ENCODE peak calls at places on chromosomes 13 and 19, in seven cellular contexts. Q is H1, U is K562, L is GM12878, N is HCT116, E is SK-N-SH, C is HepG2. S is an unnamed sample.

GRCh38 chr13:112587359-112587766 is 590 bp downstream of the TUBGCP3 start:
- DNase-seq in Q (peak), E (peak), N (peak), C (peak), L (no peak), U (peak), S (peak)

GRCh38 chr19:34996978-34997640 is 3.0 kb upstream of the GRAMD1A start:
- DNase-seq in Q (no peak), N (no peak), E (no peak), U (no peak), C (peak), L (no peak), S (no peak)

GRCh38 chr13:110913322-110913721 is 1.5 kb downstream of the ANKRD10 start:
- DNase-seq in Q (no peak), E (no peak), L (no peak), U (no peak), C (peak), N (no peak), S (no peak)

GRCh38 chr13:112457081-112457480 is 80.9 kb downstream of the SPACA7 start:
- DNase-seq in C (no peak), Q (no peak), N (no peak), L (no peak), E (no peak), U (no peak), S (no peak)

GRCh38 chr19:33905937-33906577 is 109.4 kb downstream of the KCTD15 start:
- DNase-seq in L (no peak), C (no peak), E (peak), N (no peak), Q (peak), U (peak), S (peak)

GRCh38 chr13:44238011-44238421 is 135.6 kb upstream of the SERP2 start:
- DNase-seq in L (no peak), C (no peak), N (no peak), U (no peak), E (peak), Q (no peak), S (no peak)

GRCh38 chr13:23610966-23611486 is 40.8 kb downstream of the TNFRSF19 start:
- DNase-seq in N (no peak), Q (no peak), L (no peak), E (no peak), C (no peak), U (no peak), S (no peak)

GRCh38 chr19:13459351-13459750 is 46.9 kb downstream of the CACNA1A start:
- DNase-seq in E (no peak), Q (peak), N (no peak), L (no peak), U (no peak), C (no peak), S (no peak)

GRCh38 chr13:19984430-19985218 is 26.1 kb downstream of the ZMYM2 start:
- DNase-seq in Q (no peak), C (peak), E (peak), L (peak), U (no peak), N (peak), S (peak)

GRCh38 chr13:98954313-98954712 is 23.6 kb downstream of the DOCK9 start:
- DNase-seq in C (no peak), N (no peak), Q (peak), U (no peak), L (no peak), E (no peak), S (no peak)

GRCh38 chr19:1855828-1856255 is 7.5 kb downstream of the KLF16 start:
- DNase-seq in E (no peak), L (no peak), Q (no peak), U (no peak), C (no peak), N (no peak), S (no peak)

GRCh38 chr19:18704054-18704453 is 20.6 kb downstream of the CRTC1 start:
- DNase-seq in E (no peak), U (no peak), C (no peak), N (no peak), Q (no peak), L (no peak), S (no peak)

GRCh38 chr19:55537741-55538111 is 793 bp upstream of the SBK2 start:
- DNase-seq in L (no peak), Q (no peak), U (peak), N (no peak), E (no peak), C (no peak), S (no peak)

GRCh38 chr13:36865265-36865664 is 46.2 kb downstream of the RFXAP start:
- DNase-seq in L (no peak), N (no peak), U (no peak), E (no peak), Q (no peak), C (no peak), S (no peak)

GRCh38 chr19:13020002-13020414 is 24.7 kb downstream of the NFIX start:
- DNase-seq in C (no peak), N (no peak), Q (peak), E (no peak), L (no peak), U (no peak), S (no peak)

GRCh38 chr13:71880753-71881541 is 13.9 kb upstream of the DACH1 start:
- DNase-seq in Q (no peak), U (no peak), C (no peak), E (no peak), L (no peak), N (no peak), S (no peak)

GRCh38 chr13:110109140-110109783 is 197.7 kb downstream of the COL4A1 start:
- DNase-seq in L (no peak), N (no peak), E (no peak), U (no peak), Q (no peak), C (no peak), S (no peak)

GRCh38 chr13:74647211-74647610 is 513.0 kb upstream of the KLF12 start:
- DNase-seq in Q (no peak), C (no peak), E (no peak), N (no peak), L (no peak), U (no peak), S (no peak)

GRCh38 chr13:99702687-99703319 is 201.5 kb downstream of the TM9SF2 start:
- DNase-seq in U (no peak), C (no peak), L (no peak), E (no peak), N (no peak), Q (no peak), S (no peak)

GRCh38 chr19:56076413-56076998 is 44.6 kb downstream of the ZNF787 start:
- DNase-seq in E (peak), U (peak), L (no peak), C (peak), N (peak), Q (peak), S (peak)

GRCh38 chr19:17103177-17103576 is 27.6 kb downstream of the MYO9B start:
- DNase-seq in U (peak), Q (peak), C (peak), L (no peak), E (peak), N (peak), S (peak)

GRCh38 chr13:74047925-74048324 is 86.3 kb downstream of the KLF12 start:
- DNase-seq in U (no peak), Q (no peak), L (no peak), E (no peak), N (peak), C (no peak), S (no peak)

GRCh38 chr19:17757125-17757524 is 5.8 kb downstream of the FCHO1 start:
- DNase-seq in U (no peak), L (no peak), Q (no peak), C (no peak), E (peak), N (no peak), S (no peak)

GRCh38 chr19:6611441-6611852 is 20.5 kb upstream of the CD70 start:
- DNase-seq in U (no peak), E (no peak), Q (no peak), N (no peak), L (no peak), C (no peak), S (no peak)

GRCh38 chr19:13102416-13102665 is 317 bp downstream of the LYL1 start:
- DNase-seq in N (no peak), C (no peak), L (no peak), U (no peak), Q (no peak), E (no peak), S (no peak)

GRCh38 chr19:10812902-10813404 is 23.1 kb downstream of the TMED1 start:
- DNase-seq in E (no peak), N (no peak), U (peak), C (no peak), Q (no peak), L (no peak), S (no peak)

GRCh38 chr19:48741222-48741999 is 1.0 kb upstream of the RASIP1 start:
- DNase-seq in E (peak), C (no peak), U (peak), N (no peak), Q (peak), L (no peak), S (no peak)

GRCh38 chr13:112972867-112973576 is 4.0 kb downstream of the MCF2L start:
- DNase-seq in N (no peak), L (no peak), E (no peak), Q (no peak), U (no peak), C (no peak), S (no peak)

GRCh38 chr19:49014123-49014869 is 2.6 kb downstream of the LHB start:
- DNase-seq in U (no peak), N (no peak), E (no peak), C (no peak), Q (no peak), L (no peak), S (no peak)

GRCh38 chr13:102679449-102680132 is 15.3 kb downstream of the METTL21C start:
- DNase-seq in Q (no peak), U (no peak), E (no peak), C (no peak), L (no peak), N (no peak), S (no peak)
- TF ChIP-seq JUND in Q (no peak), U (no peak), E (no peak), C (no peak), L (no peak), N (no peak), S (no peak)

GRCh38 chr19:50829801-50830200 is 3.6 kb downstream of the KLK15 start:
- DNase-seq in U (no peak), Q (no peak), L (no peak), N (no peak), E (peak), C (no peak), S (no peak)
- TF ChIP-seq JUND in U (no peak), Q (no peak), L (no peak), N (no peak), E (no peak), C (no peak), S (no peak)

GRCh38 chr19:29944415-29945012 is 2.5 kb downstream of the URI1 start:
- DNase-seq in C (no peak), Q (no peak), U (no peak), L (no peak), N (no peak), E (no peak), S (no peak)
- TF ChIP-seq JUND in C (no peak), Q (no peak), U (no peak), L (no peak), N (no peak), E (no peak), S (no peak)

GRCh38 chr13:100875392-100876043 is 200.9 kb upstream of the TMTC4 start:
- DNase-seq in N (no peak), E (no peak), Q (no peak), L (peak), U (no peak), C (no peak), S (no peak)
- TF ChIP-seq JUND in N (no peak), E (peak), Q (no peak), L (no peak), U (no peak), C (no peak), S (no peak)

GRCh38 chr13:38490657-38491056 is 141.0 kb downstream of the UFM1 start:
- DNase-seq in N (no peak), C (no peak), Q (no peak), E (no peak), U (no peak), L (no peak), S (no peak)
- TF ChIP-seq JUND in N (no peak), C (no peak), Q (no peak), E (no peak), U (no peak), L (no peak), S (no peak)

DNA sequence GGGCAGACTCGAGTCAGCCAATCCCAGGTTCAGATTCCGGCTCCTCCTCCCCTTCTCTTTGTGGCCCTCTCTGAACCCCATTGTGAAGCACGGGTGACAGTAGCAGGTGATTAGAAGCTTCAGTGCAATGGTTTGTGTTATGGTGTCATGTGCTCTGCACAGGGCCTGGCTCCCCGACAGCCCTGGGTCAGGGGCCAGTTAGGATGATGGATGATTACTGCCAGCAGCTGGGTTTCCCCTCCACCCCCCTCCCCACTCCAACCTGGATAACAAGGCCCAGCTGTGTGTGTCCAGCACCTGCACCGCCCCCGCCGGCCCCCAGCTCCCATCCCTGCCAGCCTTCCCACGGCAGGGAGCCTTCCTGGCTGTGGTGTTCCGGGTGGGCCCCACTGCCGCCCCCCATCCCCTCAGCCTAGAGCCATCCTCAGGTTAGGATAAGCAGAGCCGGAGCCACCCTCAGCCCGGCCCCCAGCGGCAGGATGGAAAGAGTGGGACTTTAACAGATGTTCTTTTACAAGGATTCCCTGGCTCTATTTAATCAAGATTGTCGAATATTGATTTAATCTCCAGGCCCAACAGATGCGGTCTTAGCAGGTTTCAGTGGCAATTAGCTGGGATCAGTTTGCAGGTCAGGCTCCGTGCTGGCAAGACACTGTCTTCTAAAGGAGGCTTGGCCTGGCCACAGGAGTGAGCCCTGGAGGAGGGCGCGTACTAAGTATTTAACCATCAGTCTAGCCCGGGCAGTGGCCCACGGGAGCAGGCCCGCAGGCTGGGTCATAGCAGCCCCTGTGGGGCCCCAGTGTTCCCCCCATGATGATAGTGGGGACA is 156.2 kb downstream of the SIPA1L3 start:
- DNase-seq in Q (no peak), E (peak), C (no peak), U (peak), N (no peak), L (no peak), S (no peak)
- TF ChIP-seq JUND in Q (no peak), E (no peak), C (no peak), U (no peak), N (no peak), L (no peak), S (no peak)